ENCODE peak calls at places on chromosomes 13 and 19, in seven cellular contexts. U is dorsolateral prefrontal cortex, R is non-pigmented ciliary epithelial cell, N is T-helper 1 cell, O is colonic mucosa, E is mesendoderm, D is T follicular helper cell. G is an unnamed sample.

GRCh38 chr13:40064154-40064713 is 408.8 kb downstream of the COG6 start:
- DNase-seq in U (no peak), R (no peak), N (no peak), O (no peak), E (no peak), D (no peak), G (no peak)

GRCh38 chr13:49357694-49358093 is 86.2 kb downstream of the CAB39L start:
- DNase-seq in U (no peak), R (no peak), N (no peak), O (no peak), E (no peak), D (no peak), G (no peak)

GRCh38 chr19:19420570-19421301 is 15.3 kb downstream of the GATAD2A start:
- DNase-seq in U (no peak), R (no peak), N (no peak), O (no peak), E (no peak), D (no peak), G (no peak)

GRCh38 chr19:5891938-5892771 is 11.4 kb downstream of the NDUFA11 start:
- DNase-seq in U (no peak), R (no peak), N (no peak), O (peak; percentile 48), E (peak; percentile 37), D (no peak), G (peak; percentile 31)

GRCh38 chr19:6440905-6441304 is 7.3 kb upstream of the SLC25A41 start:
- DNase-seq in U (no peak), R (no peak), N (no peak), O (no peak), E (no peak), D (no peak), G (no peak)

GRCh38 chr19:32372726-32373613 is 27.6 kb downstream of the ZNF507 start:
- DNase-seq in U (no peak), R (no peak), N (no peak), O (no peak), E (peak; percentile 78), D (no peak), G (no peak)

GRCh38 chr19:18160792-18161690 is 8.1 kb downstream of the PIK3R2 start:
- DNase-seq in U (peak; percentile 78), R (no peak), N (peak; percentile 83), O (peak; percentile 79), E (peak; percentile 75), D (peak; percentile 70), G (peak; percentile 60)

GRCh38 chr19:41456342-41456918 is 13.5 kb downstream of the ERICH4 start:
- DNase-seq in U (no peak), R (no peak), N (no peak), O (no peak), E (no peak), D (no peak), G (no peak)

GRCh38 chr13:101736551-101736950 is 284.1 kb downstream of the ITGBL1 start:
- DNase-seq in U (no peak), R (no peak), N (no peak), O (no peak), E (peak; percentile 36), D (no peak), G (no peak)

GRCh38 chr19:46471116-46471733 is at the start of gene PNMA8A:
- DNase-seq in U (peak; percentile 83), R (no peak), N (no peak), O (no peak), E (peak; percentile 91), D (no peak), G (no peak)

GRCh38 chr19:48540110-48540509 is 11.9 kb upstream of the SULT2B1 start:
- DNase-seq in U (no peak), R (no peak), N (no peak), O (no peak), E (no peak), D (no peak), G (no peak)

GRCh38 chr13:111281751-111282311 is 38.6 kb upstream of the TEX29 start:
- DNase-seq in U (no peak), R (no peak), N (no peak), O (no peak), E (no peak), D (no peak), G (no peak)

GRCh38 chr13:28402057-28402381 is 92.9 kb downstream of the FLT1 start:
- DNase-seq in U (no peak), R (no peak), N (no peak), O (no peak), E (no peak), D (no peak), G (no peak)

GRCh38 chr19:31099470-31100190 is 249.6 kb downstream of the TSHZ3 start:
- DNase-seq in U (no peak), R (no peak), N (no peak), O (no peak), E (no peak), D (no peak), G (no peak)

GRCh38 chr13:73610799-73611592 is 523.2 kb downstream of the KLF12 start:
- DNase-seq in U (no peak), R (no peak), N (no peak), O (no peak), E (no peak), D (no peak), G (peak; percentile 77)

GRCh38 chr13:69857188-69857821 is 250.3 kb upstream of the ATXN8OS start:
- DNase-seq in U (no peak), R (no peak), N (no peak), O (no peak), E (peak; percentile 81), D (no peak), G (peak; percentile 80)

GRCh38 chr19:28208745-28209144 is 1004.2 kb downstream of the UQCRFS1 start:
- DNase-seq in U (no peak), R (no peak), N (no peak), O (no peak), E (no peak), D (no peak), G (no peak)

GRCh38 chr13:92573467-92574057 is 653.0 kb upstream of the GPC6 start:
- DNase-seq in U (no peak), R (no peak), N (no peak), O (no peak), E (peak; percentile 70), D (no peak), G (peak; percentile 55)

GRCh38 chr13:33109319-33109718 is 93.1 kb downstream of the KL start:
- DNase-seq in U (no peak), R (no peak), N (no peak), O (no peak), E (no peak), D (no peak), G (no peak)

GRCh38 chr19:13133241-13133870 is 15.3 kb downstream of the NACC1 start:
- DNase-seq in U (no peak), R (no peak), N (no peak), O (no peak), E (no peak), D (no peak), G (no peak)

GRCh38 chr13:32259116-32259515 is 56.0 kb downstream of the ZAR1L start:
- DNase-seq in U (no peak), R (no peak), N (no peak), O (no peak), E (peak; percentile 45), D (no peak), G (peak; percentile 44)

GRCh38 chr19:7648265-7649014 is 11.5 kb downstream of the STXBP2 start:
- DNase-seq in U (no peak), R (no peak), N (no peak), O (no peak), E (no peak), D (no peak), G (no peak)

GRCh38 chr13:24540236-24541126 is 27.9 kb upstream of the PARP4 start:
- DNase-seq in U (no peak), R (no peak), N (no peak), O (peak; percentile 22), E (peak; percentile 72), D (no peak), G (peak; percentile 33)

GRCh38 chr19:54429545-54430227 is 14.4 kb downstream of the TTYH1 start:
- DNase-seq in U (no peak), R (no peak), N (no peak), O (no peak), E (no peak), D (no peak), G (no peak)

GRCh38 chr13:51814825-51815650 is 11.1 kb upstream of the DHRS12 start:
- DNase-seq in U (peak; percentile 53), R (no peak), N (peak; percentile 56), O (peak; percentile 79), E (peak; percentile 79), D (peak; percentile 57), G (peak; percentile 90)

GRCh38 chr13:43444085-43444484 is 342.7 kb downstream of the ENOX1 start:
- DNase-seq in U (no peak), R (no peak), N (no peak), O (no peak), E (no peak), D (no peak), G (no peak)